ENCODE peak calls at places on chromosomes 4 and X, in seven cellular contexts. Y is A549, Z is upper lobe of left lung, I is HepG2, R is stomach, X is sigmoid colon, W is K562. T is an unnamed sample.

GRCh38 chr4:98166025-98166730 is 22.9 kb upstream of the STPG2 start:
- DNase-seq in Y (peak; percentile 20), Z (peak; percentile 21), I (no peak), R (peak; percentile 86), X (no peak), W (no peak), T (no peak)

GRCh38 chr4:133320576-133321170 is 171.6 kb downstream of the PCDH10 start:
- DNase-seq in Y (peak; percentile 21), Z (no peak), I (peak; percentile 26), R (no peak), X (no peak), W (peak; percentile 25), T (no peak)

GRCh38 chr4:107519057-107519456 is 201.0 kb downstream of the PAPSS1 start:
- DNase-seq in Y (no peak), Z (no peak), I (peak; percentile 25), R (peak; percentile 33), X (no peak), W (peak; percentile 9), T (no peak)

GRCh38 chr4:139027771-139028170 is 12.2 kb downstream of the NOCT start:
- DNase-seq in Y (no peak), Z (no peak), I (no peak), R (no peak), X (no peak), W (no peak), T (no peak)

GRCh38 chr4:167101035-167101434 is 133.3 kb downstream of the SPOCK3 start:
- DNase-seq in Y (no peak), Z (no peak), I (no peak), R (no peak), X (no peak), W (no peak), T (no peak)

GRCh38 chrX:70084592-70084991 is 22.3 kb downstream of the OTUD6A start:
- DNase-seq in Y (no peak), Z (no peak), I (no peak), R (no peak), X (no peak), W (no peak), T (no peak)

GRCh38 chrX:139222511-139223200 is 307.9 kb upstream of the F9 start:
- DNase-seq in Y (no peak), Z (no peak), I (no peak), R (no peak), X (no peak), W (peak; percentile 6), T (no peak)

GRCh38 chr4:27716693-27717505 is 856.3 kb downstream of the STIM2 start:
- DNase-seq in Y (no peak), Z (no peak), I (no peak), R (no peak), X (no peak), W (no peak), T (no peak)

GRCh38 chrX:42615161-42615563 is 162.8 kb downstream of the PPP1R2C start:
- DNase-seq in Y (no peak), Z (no peak), I (no peak), R (no peak), X (no peak), W (peak; percentile 3), T (no peak)

GRCh38 chr4:146340798-146341197 is 126.5 kb downstream of the REELD1 start:
- DNase-seq in Y (no peak), Z (no peak), I (no peak), R (no peak), X (no peak), W (no peak), T (no peak)

GRCh38 chr4:39514888-39515401 is 12.3 kb downstream of the UGDH start:
- DNase-seq in Y (peak; percentile 57), Z (peak; percentile 88), I (peak; percentile 99), R (peak; percentile 63), X (no peak), W (peak; percentile 24), T (no peak)

GRCh38 chrX:152912121-152912520 is 14.3 kb downstream of the ZNF185 start:
- DNase-seq in Y (no peak), Z (no peak), I (no peak), R (no peak), X (no peak), W (peak; percentile 29), T (no peak)

GRCh38 chr4:77800483-77801259 is 18.5 kb downstream of the CNOT6L start:
- DNase-seq in Y (no peak), Z (no peak), I (no peak), R (no peak), X (no peak), W (no peak), T (no peak)

GRCh38 chr4:5370286-5370685 is 319.0 kb downstream of the STK32B start:
- DNase-seq in Y (peak; percentile 44), Z (no peak), I (no peak), R (no peak), X (no peak), W (no peak), T (peak; percentile 20)

GRCh38 chrX:39729834-39730670 is 367.7 kb downstream of the BCOR start:
- DNase-seq in Y (no peak), Z (no peak), I (no peak), R (no peak), X (no peak), W (peak; percentile 71), T (no peak)

GRCh38 chr4:7049295-7049694 is 6.1 kb downstream of the TADA2B start:
- DNase-seq in Y (no peak), Z (no peak), I (no peak), R (no peak), X (no peak), W (no peak), T (no peak)

GRCh38 chr4:7045961-7046921 is 3.1 kb downstream of the TADA2B start:
- DNase-seq in Y (no peak), Z (no peak), I (no peak), R (no peak), X (no peak), W (no peak), T (no peak)

GRCh38 chr4:7048642-7049041 is 5.5 kb downstream of the TADA2B start:
- DNase-seq in Y (no peak), Z (no peak), I (no peak), R (no peak), X (no peak), W (no peak), T (no peak)

GRCh38 chr4:7045553-7045952 is 2.4 kb downstream of the TADA2B start:
- DNase-seq in Y (no peak), Z (no peak), I (no peak), R (no peak), X (no peak), W (no peak), T (no peak)

DNA sequence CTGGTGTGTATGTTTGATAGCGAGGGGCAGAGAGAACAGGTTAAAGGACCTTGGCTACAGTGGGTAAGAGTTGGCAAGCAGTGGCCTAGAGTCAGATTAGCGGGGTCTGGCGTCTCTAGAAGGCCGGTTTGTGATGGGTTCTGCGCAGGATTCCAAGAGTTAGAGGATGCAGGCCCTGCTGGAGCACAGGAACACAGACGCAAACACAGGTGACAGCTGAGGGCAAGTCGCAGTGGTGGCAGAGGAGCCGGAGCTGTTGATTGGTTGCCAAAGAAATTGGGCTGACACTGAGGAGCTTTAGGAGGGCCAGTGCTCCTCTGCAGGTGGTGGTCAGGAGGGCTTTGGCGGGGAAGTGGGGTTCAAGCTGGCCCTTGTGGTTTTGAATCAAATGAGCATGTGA is 3.8 kb downstream of the TADA2B start:
- DNase-seq in Y (no peak), Z (no peak), I (no peak), R (no peak), X (no peak), W (no peak), T (no peak)
- H3K4me1 ChIP-seq in Y (peaks cover 8% of the 10 kb centered on the region), Z (peaks cover 57% of the 10 kb centered on the region), I (peaks cover 33% of the 10 kb centered on the region), R (peaks cover 84% of the 10 kb centered on the region), X (peaks cover 36% of the 10 kb centered on the region), W (peaks cover 60% of the 10 kb centered on the region), T (peaks cover 40% of the 10 kb centered on the region)

GRCh38 chr4:9808077-9808476 is 26.6 kb downstream of the DRD5 start:
- DNase-seq in Y (no peak), Z (no peak), I (no peak), R (no peak), X (no peak), W (no peak), T (no peak)

GRCh38 chr4:9811796-9812195 is 30.4 kb downstream of the DRD5 start:
- DNase-seq in Y (no peak), Z (no peak), I (no peak), R (no peak), X (no peak), W (no peak), T (no peak)

GRCh38 chr4:9816285-9816684 is 34.9 kb downstream of the DRD5 start:
- DNase-seq in Y (no peak), Z (no peak), I (no peak), R (no peak), X (no peak), W (no peak), T (no peak)

DNA sequence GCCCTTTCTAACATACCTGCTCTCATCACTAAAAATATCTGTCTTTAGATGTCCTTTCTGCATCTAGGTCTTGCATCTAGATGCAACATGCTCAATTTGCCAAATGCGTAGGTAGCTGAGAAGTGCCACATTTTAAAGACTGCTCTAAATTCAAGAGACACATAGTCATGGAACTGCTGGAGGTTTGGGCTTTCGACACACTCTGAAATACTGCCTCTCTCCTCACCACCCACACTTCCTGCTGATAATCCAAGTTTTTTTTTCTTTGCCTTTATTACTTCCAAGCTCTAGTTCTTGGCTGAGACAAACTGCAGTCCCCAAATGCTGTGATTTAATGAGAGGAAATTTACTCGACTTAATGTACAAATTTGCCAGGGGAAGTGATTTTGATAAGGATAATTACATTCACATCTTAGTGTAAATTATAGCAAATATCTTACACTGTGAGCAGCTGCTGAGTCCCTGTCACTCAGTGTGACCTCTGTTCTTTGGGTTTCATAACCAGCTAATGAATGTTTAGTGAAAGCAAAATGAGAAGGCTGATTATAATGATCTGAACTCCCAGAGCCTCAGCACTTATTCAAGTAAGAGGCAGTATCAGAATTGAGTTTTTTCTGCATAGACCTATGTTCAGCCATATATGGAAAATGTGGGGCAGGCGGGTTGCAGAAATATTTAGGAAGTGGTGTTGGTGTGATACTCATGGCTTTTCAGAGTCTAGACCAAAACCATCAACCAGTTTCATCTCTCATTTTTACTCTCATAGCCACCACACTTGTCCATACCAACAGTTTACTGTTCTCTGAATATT is 31.3 kb downstream of the DRD5 start:
- DNase-seq in Y (no peak), Z (no peak), I (no peak), R (no peak), X (no peak), W (no peak), T (no peak)
- TF ChIP-seq EP300 in Y (no peak), Z (no peak), I (no peak), R (no peak), X (no peak), W (no peak), T (no peak)

GRCh38 chr4:101232074-101232776 is 115.1 kb downstream of the PPP3CA start:
- DNase-seq in Y (no peak), Z (peak; percentile 22), I (no peak), R (no peak), X (no peak), W (no peak), T (no peak)
- H3K4me1 ChIP-seq in Y (peaks cover 62% of the 10 kb centered on the region), Z (peaks cover 8% of the 10 kb centered on the region), I (no peaks in the 10 kb centered on the region), R (peaks cover 46% of the 10 kb centered on the region), X (no peaks in the 10 kb centered on the region), W (no peaks in the 10 kb centered on the region), T (peaks cover 14% of the 10 kb centered on the region)

GRCh38 chrX:32741910-32742309 is 469.4 kb downstream of the DMD start:
- DNase-seq in Y (no peak), Z (no peak), I (no peak), R (no peak), X (no peak), W (no peak), T (no peak)

GRCh38 chrX:32749075-32749474 is 462.3 kb downstream of the DMD start:
- DNase-seq in Y (no peak), Z (no peak), I (no peak), R (no peak), X (no peak), W (no peak), T (no peak)

GRCh38 chrX:32744906-32745305 is 466.4 kb downstream of the DMD start:
- DNase-seq in Y (no peak), Z (no peak), I (no peak), R (no peak), X (no peak), W (no peak), T (no peak)

GRCh38 chrX:32745323-32745722 is 466.0 kb downstream of the DMD start:
- DNase-seq in Y (no peak), Z (no peak), I (no peak), R (no peak), X (no peak), W (no peak), T (no peak)
- TF ChIP-seq EP300 in Y (no peak), Z (no peak), I (no peak), R (no peak), X (no peak), W (no peak), T (no peak)

T was measured in suprapubic skin.